ENCODE peak calls at places on chromosome 2, in eight cellular contexts. Z is foreskin fibroblast, L is PC-3, W is AG10803, E is glomerular endothelial cell, R is HEK293T, G is AG04450, T is EL. J is an unnamed sample.
A peak's percentile ranks its signal among the peaks of the same experiment; 100 is the strongest.

GRCh38 chr2:238974510-238975166 is 126.8 kb downstream of the TWIST2 start:
- DNase-seq in Z (peak; percentile 90), L (peak; percentile 83), W (peak; percentile 92), E (peak; percentile 31), R (no peak), G (peak; percentile 76), T (peak; percentile 92), J (peak; percentile 88)

GRCh38 chr2:180222642-180223041 is 215.5 kb upstream of the CWC22 start:
- DNase-seq in Z (peak; percentile 92), L (no peak), W (peak; percentile 93), E (no peak), R (no peak), G (peak; percentile 83), T (peak; percentile 35), J (no peak)

GRCh38 chr2:237264480-237265219 is 149.3 kb downstream of the COL6A3 start:
- DNase-seq in Z (peak; percentile 90), L (peak; percentile 89), W (peak; percentile 89), E (no peak), R (no peak), G (no peak), T (peak; percentile 90), J (no peak)

GRCh38 chr2:75565523-75566449 is 5.0 kb upstream of the EVA1A start:
- DNase-seq in Z (peak; percentile 48), L (no peak), W (peak; percentile 84), E (no peak), R (no peak), G (no peak), T (peak; percentile 56), J (no peak)

GRCh38 chr2:191319181-191319580 is 74.0 kb downstream of the MYO1B start:
- DNase-seq in Z (peak; percentile 58), L (peak; percentile 77), W (no peak), E (no peak), R (no peak), G (no peak), T (peak; percentile 67), J (no peak)

GRCh38 chr2:100615471-100615870 is 52.7 kb downstream of the PDCL3 start:
- DNase-seq in Z (no peak), L (no peak), W (no peak), E (no peak), R (no peak), G (no peak), T (no peak), J (no peak)

GRCh38 chr2:219279916-219280516 is 850 bp downstream of the DNAJB2 start:
- DNase-seq in Z (no peak), L (no peak), W (no peak), E (no peak), R (no peak), G (no peak), T (no peak), J (no peak)

GRCh38 chr2:101830555-101830954 is 133.0 kb downstream of the MAP4K4 start:
- DNase-seq in Z (peak; percentile 64), L (peak; percentile 45), W (peak; percentile 60), E (no peak), R (no peak), G (no peak), T (peak; percentile 67), J (no peak)

GRCh38 chr2:88626171-88627054 is 851 bp downstream of the EIF2AK3 start:
- DNase-seq in Z (no peak), L (peak; percentile 25), W (peak; percentile 24), E (no peak), R (peak; percentile 26), G (no peak), T (peak; percentile 21), J (no peak)

GRCh38 chr2:102085238-102085637 is 57.3 kb upstream of the IL1R1 start:
- DNase-seq in Z (no peak), L (no peak), W (no peak), E (no peak), R (no peak), G (no peak), T (no peak), J (no peak)

GRCh38 chr2:222944552-222944951 is 83.7 kb downstream of the ACSL3 start:
- DNase-seq in Z (no peak), L (no peak), W (peak; percentile 64), E (no peak), R (no peak), G (no peak), T (peak; percentile 45), J (no peak)

GRCh38 chr2:239326831-239327535 is 73.8 kb downstream of the HDAC4 start:
- DNase-seq in Z (no peak), L (peak; percentile 50), W (no peak), E (no peak), R (no peak), G (no peak), T (no peak), J (no peak)

GRCh38 chr2:200747668-200748618 is 63.8 kb upstream of the BZW1 start:
- DNase-seq in Z (peak; percentile 68), L (peak; percentile 69), W (peak; percentile 68), E (no peak), R (peak; percentile 60), G (peak; percentile 85), T (peak; percentile 65), J (no peak)

GRCh38 chr2:86521922-86522321 is 41.3 kb downstream of the CHMP3 start:
- DNase-seq in Z (no peak), L (no peak), W (no peak), E (no peak), R (no peak), G (no peak), T (no peak), J (no peak)

GRCh38 chr2:9937968-9938367 is 13.5 kb upstream of the GRHL1 start:
- DNase-seq in Z (no peak), L (no peak), W (no peak), E (no peak), R (no peak), G (no peak), T (no peak), J (no peak)

GRCh38 chr2:120921457-120921856 is 185.8 kb downstream of the GLI2 start:
- DNase-seq in Z (no peak), L (no peak), W (no peak), E (no peak), R (no peak), G (no peak), T (no peak), J (no peak)